ENCODE peak calls at places on chromosomes 13 and 19, in nine cellular contexts. K, W, D, U, H, G, Y, E and O are unnamed samples.

GRCh38 chr19:42092350-42092749 is 16.4 kb downstream of the ZNF574 start:
- DNase-seq in Y (peak), E (no peak), K (peak), G (no peak), H (peak), U (peak), D (no peak), W (peak), O (peak)

GRCh38 chr13:54945978-54946377 is 1917.4 kb downstream of the OLFM4 start:
- DNase-seq in Y (no peak), W (no peak), U (no peak), G (no peak), D (no peak), E (no peak), K (no peak), H (no peak), O (no peak)

GRCh38 chr19:53873451-53874383 is 6.0 kb downstream of the MYADM start:
- DNase-seq in D (no peak), K (no peak), G (no peak), E (no peak), W (no peak), H (no peak), U (no peak), Y (no peak), O (no peak)

GRCh38 chr19:55311397-55311796 is 13.7 kb downstream of the TMEM150B start:
- DNase-seq in D (no peak), H (no peak), W (no peak), E (no peak), K (no peak), G (no peak), Y (no peak), U (no peak), O (no peak)

GRCh38 chr19:29040951-29041350 is 172.0 kb downstream of the UQCRFS1 start:
- DNase-seq in D (no peak), H (no peak), W (no peak), K (no peak), U (peak), G (no peak), E (no peak), Y (no peak), O (no peak)

GRCh38 chr19:30109565-30109964 is 167.5 kb downstream of the URI1 start:
- DNase-seq in W (no peak), U (no peak), H (no peak), K (no peak), E (no peak), Y (no peak), D (no peak), G (no peak), O (no peak)

GRCh38 chr19:44968118-44968517 is 12.9 kb downstream of the CLPTM1 start:
- DNase-seq in W (no peak), U (no peak), Y (no peak), D (no peak), K (no peak), G (no peak), H (no peak), E (no peak), O (no peak)

GRCh38 chr13:98954313-98954712 is 23.6 kb downstream of the DOCK9 start:
- DNase-seq in Y (no peak), H (no peak), E (no peak), W (no peak), K (no peak), D (no peak), U (peak), G (no peak), O (no peak)

GRCh38 chr13:79775830-79776229 is 294.9 kb downstream of the NDFIP2 start:
- DNase-seq in U (no peak), E (no peak), D (peak), K (peak), H (peak), G (peak), Y (peak), W (peak), O (no peak)

GRCh38 chr19:28876604-28877123 is 336.3 kb downstream of the UQCRFS1 start:
- DNase-seq in W (no peak), U (no peak), G (no peak), E (no peak), Y (no peak), D (no peak), K (no peak), H (no peak), O (no peak)

GRCh38 chr19:39735688-39736087 is 2.1 kb downstream of the CLC start:
- DNase-seq in U (no peak), H (no peak), K (no peak), D (no peak), E (no peak), Y (no peak), W (no peak), G (no peak), O (no peak)

GRCh38 chr13:46307554-46307953 is 79.5 kb downstream of the RUBCNL start:
- DNase-seq in H (peak), U (no peak), Y (peak), G (no peak), E (no peak), K (no peak), W (no peak), D (no peak), O (no peak)

GRCh38 chr13:49343255-49343654 is 95.5 kb downstream of the CDADC1 start:
- DNase-seq in W (no peak), G (no peak), K (no peak), D (no peak), Y (no peak), U (no peak), H (no peak), E (no peak), O (no peak)

GRCh38 chr19:18846862-18847515 is 15.2 kb downstream of the UPF1 start:
- DNase-seq in W (peak), G (peak), D (no peak), Y (peak), U (peak), H (peak), K (peak), E (no peak), O (peak)

GRCh38 chr13:42702726-42703125 is 78.7 kb upstream of the FAM216B start:
- DNase-seq in G (no peak), H (no peak), E (no peak), Y (peak), W (no peak), D (no peak), K (no peak), U (no peak), O (no peak)

GRCh38 chr19:14383898-14384669 is 2.8 kb downstream of the ADGRE5 start:
- DNase-seq in W (peak), H (peak), U (no peak), D (no peak), Y (peak), K (peak), G (peak), E (no peak), O (no peak)

GRCh38 chr13:41554626-41555386 is 97.5 kb downstream of the RGCC start:
- DNase-seq in G (no peak), E (no peak), K (no peak), D (no peak), H (no peak), W (no peak), Y (no peak), U (no peak), O (no peak)

GRCh38 chr19:7419777-7420439 is 68.9 kb downstream of the PEX11G start:
- DNase-seq in G (no peak), K (no peak), Y (no peak), D (no peak), U (no peak), W (no peak), H (no peak), E (no peak), O (no peak)

GRCh38 chr19:18357442-18358264 is 17.3 kb downstream of the PGPEP1 start:
- DNase-seq in H (no peak), D (no peak), U (no peak), W (no peak), E (no peak), K (no peak), G (no peak), Y (no peak), O (no peak)

GRCh38 chr19:33090179-33090578 is 9.2 kb downstream of the GPATCH1 start:
- DNase-seq in G (no peak), E (no peak), Y (no peak), W (no peak), H (no peak), K (no peak), U (no peak), D (no peak), O (no peak)

GRCh38 chr19:6334490-6335285 is 1.3 kb upstream of the ACER1 start:
- DNase-seq in G (no peak), K (no peak), Y (no peak), W (no peak), D (no peak), E (no peak), U (no peak), H (no peak), O (no peak)

GRCh38 chr13:57739791-57740190 is 108.2 kb downstream of the PCDH17 start:
- DNase-seq in G (no peak), W (no peak), D (no peak), U (no peak), H (no peak), K (no peak), E (no peak), Y (no peak), O (no peak)

GRCh38 chr13:110381029-110381360 is 73.9 kb downstream of the COL4A2 start:
- DNase-seq in H (no peak), Y (no peak), G (no peak), D (no peak), K (no peak), W (no peak), U (no peak), E (no peak), O (no peak)

GRCh38 chr13:95233026-95233635 is 68.1 kb downstream of the ABCC4 start:
- DNase-seq in E (no peak), G (no peak), U (no peak), D (no peak), K (no peak), W (no peak), H (no peak), Y (no peak), O (no peak)

GRCh38 chr19:14048439-14049153 is 13.3 kb downstream of the PALM3 start:
- DNase-seq in W (peak), K (no peak), Y (no peak), G (no peak), U (peak), H (peak), E (no peak), D (no peak), O (peak)

GRCh38 chr13:40764587-40765403 is 6.2 kb downstream of the MRPS31 start:
- DNase-seq in D (no peak), U (no peak), Y (no peak), G (no peak), E (no peak), K (no peak), W (no peak), H (no peak), O (no peak)

GRCh38 chr13:44790289-44790688 is 199.0 kb downstream of the NUFIP1 start:
- DNase-seq in K (no peak), G (no peak), U (peak), Y (no peak), W (no peak), E (no peak), H (no peak), D (peak), O (no peak)

GRCh38 chr19:42135836-42136235 is 3.6 kb upstream of the POU2F2 start:
- DNase-seq in U (no peak), W (no peak), Y (no peak), G (no peak), K (no peak), E (no peak), D (no peak), H (no peak), O (no peak)

GRCh38 chr19:2514981-2515518 is 39.1 kb downstream of the GADD45B start:
- DNase-seq in W (no peak), H (no peak), U (no peak), K (no peak), Y (no peak), E (no peak), D (no peak), G (no peak), O (no peak)

GRCh38 chr13:91804724-91805123 is 406.3 kb downstream of the GPC5 start:
- DNase-seq in W (no peak), D (no peak), K (no peak), U (no peak), Y (no peak), H (no peak), E (no peak), G (no peak), O (no peak)

GRCh38 chr13:100537486-100537885 is 51.1 kb downstream of the GGACT start:
- DNase-seq in H (no peak), Y (no peak), D (no peak), K (no peak), W (no peak), G (no peak), U (no peak), E (no peak), O (no peak)